ENCODE peak calls at places on chromosome 9, in four cellular contexts. K is fibroblast of pulmonary artery; I is stimulated activated CD8-positive, alpha-beta memory T cell treated with anti-CD3 and anti-CD28 coated beads, Interleukin-4, amount 100 ng/mL, for 1 hour; C is LoVo. R is an unnamed sample.

GRCh38 chr9:37692622-37693221 is 42.0 kb downstream of the FRMPD1 start:
- DNase-seq in K (no peak), I (no peak), C (no peak), R (no peak)

GRCh38 chr9:137369911-137370630 is 52.9 kb downstream of the EXD3 start:
- DNase-seq in K (no peak), I (no peak), C (no peak), R (no peak)

GRCh38 chr9:126818482-126818881 is 13.6 kb downstream of the ZBTB43 start:
- DNase-seq in K (no peak), I (no peak), C (no peak), R (no peak)

GRCh38 chr9:100111235-100111634 is 12.2 kb downstream of the INVS start:
- DNase-seq in K (peak), I (no peak), C (no peak), R (peak)

GRCh38 chr9:106286249-106286648 is 576.7 kb upstream of the ZNF462 start:
- DNase-seq in K (no peak), I (no peak), C (no peak), R (no peak)

GRCh38 chr9:92706218-92706940 is 36.4 kb upstream of the IPPK start:
- DNase-seq in K (peak), I (no peak), C (peak), R (no peak)

GRCh38 chr9:91332476-91333231 is 29.1 kb downstream of the AUH start:
- DNase-seq in K (no peak), I (no peak), C (no peak), R (no peak)

GRCh38 chr9:15250013-15250412 is 57.0 kb downstream of the TTC39B start:
- DNase-seq in K (peak), I (no peak), C (no peak), R (no peak)

GRCh38 chr9:126108240-126108639 is 218.4 kb upstream of the MVB12B start:
- DNase-seq in K (peak), I (no peak), C (peak), R (no peak)

GRCh38 chr9:106532616-106533015 is 330.4 kb upstream of the ZNF462 start:
- DNase-seq in K (no peak), I (no peak), C (no peak), R (no peak)

GRCh38 chr9:32413424-32413823 is 29.0 kb downstream of the ACO1 start:
- DNase-seq in K (peak), I (no peak), C (no peak), R (no peak)

GRCh38 chr9:109966643-109967368 is 186.8 kb downstream of the PALM2AKAP2 start:
- DNase-seq in K (no peak), I (no peak), C (no peak), R (no peak)